ENCODE peak calls at places on chromosomes 16 and 17, in four cellular contexts. One of them, this sample, is unnamed.

GRCh38 chr17:57021226-57021940 is 43.5 kb downstream of the SCPEP1 start:
- DNase-seq in GM12865: no peak
- DNase-seq in GM06990: no peak
- DNase-seq in OCI-LY7: no peak
- DNase-seq in this sample: no peak

GRCh38 chr17:37447641-37448040 is 41.0 kb downstream of the TADA2A start:
- DNase-seq in OCI-LY7: no peak
- DNase-seq in GM12865: no peak
- DNase-seq in GM06990: no peak
- DNase-seq in this sample: no peak

GRCh38 chr16:57258910-57259475 is 13.9 kb downstream of the ARL2BP start:
- DNase-seq in GM06990: no peak
- DNase-seq in GM12865: no peak
- DNase-seq in OCI-LY7: no peak
- DNase-seq in this sample: no peak

GRCh38 chr17:77999413-78000173 is 41.1 kb downstream of the TNRC6C start:
- DNase-seq in GM12865: no peak
- DNase-seq in OCI-LY7: no peak
- DNase-seq in GM06990: no peak
- DNase-seq in this sample: no peak

GRCh38 chr17:28788100-28788499 is 44.3 kb downstream of the TRAF4 start:
- DNase-seq in OCI-LY7: no peak
- DNase-seq in GM12865: no peak
- DNase-seq in GM06990: no peak
- DNase-seq in this sample: no peak

GRCh38 chr16:2008009-2008526 is 1.6 kb downstream of the ZNF598 start:
- DNase-seq in GM12865: peak
- DNase-seq in GM06990: no peak
- DNase-seq in OCI-LY7: peak
- DNase-seq in this sample: no peak

GRCh38 chr17:81011951-81012350 is 20.3 kb downstream of the CHMP6 start:
- DNase-seq in OCI-LY7: no peak
- DNase-seq in GM06990: no peak
- DNase-seq in GM12865: no peak
- DNase-seq in this sample: no peak

GRCh38 chr17:40821536-40821935 is 878 bp downstream of the KRT10 start:
- DNase-seq in GM12865: no peak
- DNase-seq in GM06990: no peak
- DNase-seq in OCI-LY7: no peak
- DNase-seq in this sample: no peak

GRCh38 chr17:40646791-40647548 is 648 bp downstream of the SMARCE1 start:
- DNase-seq in OCI-LY7: peak
- DNase-seq in GM12865: peak
- DNase-seq in GM06990: no peak
- DNase-seq in this sample: peak

GRCh38 chr17:64406321-64407200 is 15.9 kb upstream of the PECAM1 start:
- DNase-seq in GM06990: no peak
- DNase-seq in OCI-LY7: peak
- DNase-seq in GM12865: peak
- DNase-seq in this sample: no peak

GRCh38 chr17:1231456-1231855 is 38.8 kb upstream of the BHLHA9 start:
- DNase-seq in GM12865: no peak
- DNase-seq in GM06990: no peak
- DNase-seq in OCI-LY7: no peak
- DNase-seq in this sample: no peak

GRCh38 chr16:82655315-82655714 is 28.5 kb downstream of the CDH13 start:
- DNase-seq in OCI-LY7: no peak
- DNase-seq in GM06990: peak
- DNase-seq in GM12865: peak
- DNase-seq in this sample: no peak

GRCh38 chr17:50919321-50920040 is 53.3 kb upstream of the TOB1 start:
- DNase-seq in OCI-LY7: peak
- DNase-seq in GM06990: peak
- DNase-seq in GM12865: peak
- DNase-seq in this sample: no peak

GRCh38 chr16:66511615-66512500 is 38.1 kb downstream of the TK2 start:
- DNase-seq in GM06990: no peak
- DNase-seq in OCI-LY7: peak
- DNase-seq in GM12865: no peak
- DNase-seq in this sample: no peak

GRCh38 chr17:63997341-63998048 is 656 bp upstream of the PRR29 start:
- DNase-seq in OCI-LY7: no peak
- DNase-seq in GM12865: no peak
- DNase-seq in GM06990: no peak
- DNase-seq in this sample: no peak

GRCh38 chr17:51527230-51527982 is 267.1 kb downstream of the UTP18 start:
- DNase-seq in GM12865: no peak
- DNase-seq in OCI-LY7: no peak
- DNase-seq in GM06990: no peak
- DNase-seq in this sample: no peak

GRCh38 chr16:89507219-89507833 is 877 bp upstream of the SPG7 start:
- DNase-seq in GM06990: no peak
- DNase-seq in OCI-LY7: no peak
- DNase-seq in GM12865: no peak
- DNase-seq in this sample: no peak

GRCh38 chr16:72372646-72373045 is 200.7 kb upstream of the PMFBP1 start:
- DNase-seq in GM12865: no peak
- DNase-seq in OCI-LY7: no peak
- DNase-seq in GM06990: no peak
- DNase-seq in this sample: no peak

GRCh38 chr17:73196500-73196899 is 3.6 kb downstream of the COG1 start:
- DNase-seq in OCI-LY7: no peak
- DNase-seq in GM06990: no peak
- DNase-seq in GM12865: peak
- DNase-seq in this sample: no peak

GRCh38 chr17:57121308-57122042 is 36.4 kb downstream of the AKAP1 start:
- DNase-seq in OCI-LY7: peak
- DNase-seq in GM12865: peak
- DNase-seq in GM06990: no peak
- DNase-seq in this sample: no peak

GRCh38 chr17:79174193-79174765 is 99.7 kb downstream of the ENGASE start:
- DNase-seq in GM06990: no peak
- DNase-seq in GM12865: no peak
- DNase-seq in OCI-LY7: no peak
- DNase-seq in this sample: no peak

GRCh38 chr16:57606147-57606846 is 22.1 kb upstream of the ADGRG1 start:
- DNase-seq in OCI-LY7: no peak
- DNase-seq in GM12865: no peak
- DNase-seq in GM06990: no peak
- DNase-seq in this sample: no peak

GRCh38 chr17:2735896-2736295 is 13.6 kb downstream of the CCDC92B start:
- DNase-seq in GM12865: no peak
- DNase-seq in OCI-LY7: no peak
- DNase-seq in GM06990: no peak
- DNase-seq in this sample: no peak

GRCh38 chr17:72665841-72666518 is 426.5 kb downstream of the SLC39A11 start:
- DNase-seq in OCI-LY7: no peak
- DNase-seq in GM06990: no peak
- DNase-seq in GM12865: no peak
- DNase-seq in this sample: no peak

GRCh38 chr17:9074106-9074505 is 52.8 kb downstream of the NTN1 start:
- DNase-seq in GM12865: no peak
- DNase-seq in GM06990: no peak
- DNase-seq in OCI-LY7: no peak
- DNase-seq in this sample: no peak

DNA sequence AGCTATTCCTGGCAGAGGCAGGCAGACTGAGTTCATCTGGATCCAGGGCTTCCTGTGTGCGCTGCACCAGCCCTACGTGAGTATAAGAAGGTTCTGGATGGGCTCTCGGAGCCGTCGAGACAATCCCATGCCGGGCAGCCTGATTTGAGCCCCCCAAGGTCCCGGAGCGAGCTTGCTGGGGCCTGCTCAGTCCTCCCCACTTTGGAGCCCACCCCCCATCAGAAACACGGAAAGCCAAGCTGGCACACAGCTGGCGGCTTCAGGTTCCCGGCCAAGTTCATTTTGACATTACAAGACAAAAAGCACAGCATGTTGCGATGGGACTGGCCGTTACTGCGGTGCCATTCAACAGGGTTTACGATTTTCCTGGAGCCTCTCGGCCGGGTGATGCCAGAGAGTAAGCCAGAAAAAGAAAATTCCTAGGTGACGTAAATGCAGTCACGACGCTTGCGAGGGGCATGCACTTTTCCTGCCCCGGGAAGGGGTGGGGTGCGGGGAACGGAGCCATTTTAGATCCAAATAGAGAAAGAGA is 167.2 kb upstream of the FOXF1 start:
- DNase-seq in OCI-LY7: no peak
- DNase-seq in GM12865: no peak
- DNase-seq in GM06990: no peak
- DNase-seq in this sample: no peak
- H3K4me3 ChIP-seq in OCI-LY7: no peak
- H3K4me3 ChIP-seq in GM12865: no peak
- H3K4me3 ChIP-seq in GM06990: no peak
- H3K4me3 ChIP-seq in this sample: no peak

GRCh38 chr16:87534751-87535150 is 41.9 kb upstream of the ZCCHC14 start:
- DNase-seq in OCI-LY7: no peak
- DNase-seq in GM06990: no peak
- DNase-seq in GM12865: no peak
- DNase-seq in this sample: no peak

GRCh38 chr16:87531418-87531817 is 38.6 kb upstream of the ZCCHC14 start:
- DNase-seq in OCI-LY7: no peak
- DNase-seq in GM06990: no peak
- DNase-seq in GM12865: no peak
- DNase-seq in this sample: no peak

GRCh38 chr16:87534030-87534653 is 41.3 kb upstream of the ZCCHC14 start:
- DNase-seq in GM06990: no peak
- DNase-seq in GM12865: no peak
- DNase-seq in OCI-LY7: no peak
- DNase-seq in this sample: no peak

GRCh38 chr16:87535457-87535854 is 42.6 kb upstream of the ZCCHC14 start:
- DNase-seq in GM06990: no peak
- DNase-seq in GM12865: no peak
- DNase-seq in OCI-LY7: no peak
- DNase-seq in this sample: no peak

DNA sequence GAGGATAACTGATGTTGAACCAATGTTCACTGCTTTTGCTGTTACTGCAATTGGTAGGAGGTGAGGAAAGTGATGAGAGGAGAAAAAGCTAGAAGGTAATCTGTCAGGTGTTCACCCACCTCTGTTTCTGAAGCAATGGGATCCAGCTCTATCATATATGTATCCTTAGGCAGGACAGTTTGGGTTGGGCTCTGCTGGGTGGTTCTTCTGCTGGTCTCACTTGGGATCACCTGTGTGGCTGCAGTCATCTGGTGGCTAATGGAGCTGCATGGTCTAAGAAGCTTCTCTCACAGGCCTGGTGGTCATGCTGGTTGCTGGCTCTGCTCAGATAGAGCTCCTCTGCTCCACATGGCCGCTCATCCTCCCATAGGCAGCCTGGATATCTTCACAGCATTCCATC is 40.2 kb upstream of the ZCCHC14 start:
- DNase-seq in GM12865: no peak
- DNase-seq in GM06990: no peak
- DNase-seq in OCI-LY7: no peak
- DNase-seq in this sample: no peak
- TF ChIP-seq CTCF in GM12865: no peak
- TF ChIP-seq CTCF in GM06990: no peak
- TF ChIP-seq CTCF in OCI-LY7: no peak
- TF ChIP-seq CTCF in this sample: no peak

GRCh38 chr17:7837375-7838290 is 3.6 kb downstream of the KDM6B start:
- DNase-seq in GM06990: no peak
- DNase-seq in OCI-LY7: peak
- DNase-seq in GM12865: peak
- DNase-seq in this sample: no peak
- H3K4me3 ChIP-seq in GM06990: peak
- H3K4me3 ChIP-seq in OCI-LY7: peak
- H3K4me3 ChIP-seq in GM12865: peak
- H3K4me3 ChIP-seq in this sample: peak

DNA sequence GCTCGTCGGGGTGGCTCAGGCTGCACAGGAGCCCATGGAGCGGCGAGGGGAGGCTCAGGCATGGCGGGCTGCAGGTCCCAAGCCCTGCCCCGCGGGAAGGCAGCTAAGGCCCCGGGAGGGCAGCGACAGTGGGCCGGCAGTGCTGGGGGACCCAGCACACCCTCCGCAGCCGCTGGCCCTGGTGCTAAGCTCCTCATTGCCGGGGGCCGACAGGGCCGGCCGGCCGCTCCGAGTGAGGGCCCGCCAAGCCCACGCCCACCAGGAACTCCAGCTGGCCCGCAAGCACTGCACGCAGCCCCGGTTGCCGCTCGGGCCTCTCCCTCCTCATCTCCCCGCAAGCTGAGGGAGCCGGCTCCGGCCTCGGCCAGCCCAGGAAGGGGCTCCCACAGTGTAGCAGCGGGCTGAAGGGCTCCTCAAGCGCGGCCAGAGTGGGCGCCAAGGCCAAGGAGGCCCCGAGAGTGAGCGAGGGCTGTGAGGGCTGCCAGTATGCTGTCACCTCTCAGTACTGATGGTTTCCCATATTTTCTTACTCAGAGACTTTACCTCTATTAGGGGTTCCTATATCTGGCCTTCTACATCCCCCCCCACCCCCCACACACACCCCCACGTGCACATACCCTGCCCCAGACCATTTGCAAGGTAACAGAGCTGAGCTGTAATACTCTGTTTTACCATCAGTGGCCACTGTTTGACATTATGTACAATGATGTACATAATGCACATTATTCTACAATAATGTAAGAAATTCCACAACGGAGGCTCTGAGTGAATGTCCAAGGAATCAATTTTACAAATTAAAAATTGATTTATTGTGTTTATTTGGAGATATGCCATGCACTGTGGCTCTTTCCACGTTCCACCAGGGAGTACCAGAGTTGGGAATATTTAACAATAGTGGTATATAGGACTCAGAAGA is 3.7 kb upstream of the VAT1L start:
- DNase-seq in OCI-LY7: no peak
- DNase-seq in GM12865: no peak
- DNase-seq in GM06990: no peak
- DNase-seq in this sample: no peak
- TF ChIP-seq CTCF in OCI-LY7: peak
- TF ChIP-seq CTCF in GM12865: peak
- TF ChIP-seq CTCF in GM06990: peak
- TF ChIP-seq CTCF in this sample: peak

This sample was measured in GM12864.